ENCODE peak calls at places on chromosome 21, in five cellular contexts. One of them, this sample, is unnamed. For H3K4me1, the result is how much of the 10 kb centered on the place peaks cover.

GRCh38 chr21:35801388-35801787 is 258.9 kb downstream of the SETD4 start:
- DNase-seq in mammary epithelial cell: no peak
- DNase-seq in pancreas: no peak
- DNase-seq in body of pancreas: no peak
- DNase-seq in IMR-90: no peak
- DNase-seq in this sample: no peak

GRCh38 chr21:27359141-27359540 is 392.3 kb upstream of the ADAMTS5 start:
- DNase-seq in mammary epithelial cell: no peak
- DNase-seq in body of pancreas: no peak
- DNase-seq in IMR-90: peak
- DNase-seq in pancreas: no peak
- DNase-seq in this sample: no peak

GRCh38 chr21:34933609-34934345 is 115.3 kb downstream of the RUNX1 start:
- DNase-seq in IMR-90: no peak
- DNase-seq in mammary epithelial cell: no peak
- DNase-seq in body of pancreas: no peak
- DNase-seq in pancreas: no peak
- DNase-seq in this sample: no peak

GRCh38 chr21:20306836-20307235 is 691.4 kb upstream of the NCAM2 start:
- DNase-seq in IMR-90: no peak
- DNase-seq in body of pancreas: no peak
- DNase-seq in mammary epithelial cell: no peak
- DNase-seq in pancreas: no peak
- DNase-seq in this sample: no peak

GRCh38 chr21:43361493-43362296 is 65.2 kb downstream of the SIK1 start:
- DNase-seq in pancreas: no peak
- DNase-seq in body of pancreas: no peak
- DNase-seq in IMR-90: peak
- DNase-seq in mammary epithelial cell: peak
- DNase-seq in this sample: no peak

GRCh38 chr21:34091607-34092006 is 18.2 kb downstream of the MRPS6 start:
- DNase-seq in pancreas: no peak
- DNase-seq in mammary epithelial cell: no peak
- DNase-seq in IMR-90: no peak
- DNase-seq in body of pancreas: no peak
- DNase-seq in this sample: no peak

GRCh38 chr21:29299906-29300546 is 1.3 kb downstream of the BACH1 start:
- DNase-seq in mammary epithelial cell: peak
- DNase-seq in IMR-90: peak
- DNase-seq in pancreas: peak
- DNase-seq in body of pancreas: peak
- DNase-seq in this sample: peak

GRCh38 chr21:29196664-29197052 is 66.2 kb downstream of the MAP3K7CL start:
- DNase-seq in body of pancreas: no peak
- DNase-seq in mammary epithelial cell: no peak
- DNase-seq in pancreas: no peak
- DNase-seq in IMR-90: peak
- DNase-seq in this sample: no peak

GRCh38 chr21:27498025-27498424 is 531.1 kb upstream of the ADAMTS5 start:
- DNase-seq in mammary epithelial cell: peak
- DNase-seq in body of pancreas: no peak
- DNase-seq in IMR-90: peak
- DNase-seq in pancreas: no peak
- DNase-seq in this sample: no peak

GRCh38 chr21:28781602-28782274 is 210.9 kb downstream of the LTN1 start:
- DNase-seq in pancreas: no peak
- DNase-seq in mammary epithelial cell: peak
- DNase-seq in body of pancreas: no peak
- DNase-seq in IMR-90: peak
- DNase-seq in this sample: no peak

DNA sequence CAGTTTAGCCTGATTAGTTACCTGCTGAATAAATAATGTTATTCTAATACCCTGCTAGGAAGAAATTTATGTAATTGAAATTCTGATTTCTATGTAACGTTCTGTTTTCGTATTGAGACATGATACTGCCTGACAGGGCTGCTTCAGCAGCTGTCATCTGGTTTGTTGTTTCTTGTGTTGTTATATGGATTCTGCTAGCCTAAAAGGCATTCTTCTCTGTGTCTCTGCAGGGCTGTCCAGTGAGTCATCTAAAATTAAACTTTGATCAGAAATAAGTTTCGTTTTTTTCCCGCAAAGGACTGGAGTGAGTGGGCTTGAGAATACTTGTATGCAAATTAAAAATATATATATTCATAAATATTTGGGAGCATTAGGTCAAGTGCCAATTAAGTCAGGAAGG is 93.0 kb downstream of the DYRK1A start:
- DNase-seq in body of pancreas: no peak
- DNase-seq in IMR-90: peak
- DNase-seq in mammary epithelial cell: no peak
- DNase-seq in pancreas: no peak
- DNase-seq in this sample: no peak
- H3K4me1 ChIP-seq in body of pancreas: half or more
- H3K4me1 ChIP-seq in IMR-90: under half
- H3K4me1 ChIP-seq in mammary epithelial cell: under half
- H3K4me1 ChIP-seq in pancreas: under half
- H3K4me1 ChIP-seq in this sample: under half

GRCh38 chr21:15442743-15443142 is 287.0 kb upstream of the USP25 start:
- DNase-seq in mammary epithelial cell: no peak
- DNase-seq in pancreas: no peak
- DNase-seq in body of pancreas: no peak
- DNase-seq in IMR-90: no peak
- DNase-seq in this sample: no peak
- H3K4me3 ChIP-seq in mammary epithelial cell: no peak
- H3K4me3 ChIP-seq in pancreas: no peak
- H3K4me3 ChIP-seq in body of pancreas: no peak
- H3K4me3 ChIP-seq in IMR-90: no peak
- H3K4me3 ChIP-seq in this sample: no peak

GRCh38 chr21:31500976-31501375 is 156.9 kb upstream of the TIAM1 start:
- DNase-seq in IMR-90: no peak
- DNase-seq in body of pancreas: no peak
- DNase-seq in pancreas: no peak
- DNase-seq in mammary epithelial cell: no peak
- DNase-seq in this sample: no peak
- H3K27ac ChIP-seq in IMR-90: no peak
- H3K27ac ChIP-seq in body of pancreas: no peak
- H3K27ac ChIP-seq in pancreas: no peak
- H3K27ac ChIP-seq in mammary epithelial cell: no peak
- H3K27ac ChIP-seq in this sample: no peak

GRCh38 chr21:38910390-38911008 is 104.8 kb downstream of the ETS2 start:
- DNase-seq in mammary epithelial cell: peak
- DNase-seq in IMR-90: no peak
- DNase-seq in body of pancreas: peak
- DNase-seq in pancreas: no peak
- DNase-seq in this sample: no peak
- H3K4me1 ChIP-seq in mammary epithelial cell: half or more
- H3K4me1 ChIP-seq in IMR-90: under half
- H3K4me1 ChIP-seq in body of pancreas: half or more
- H3K4me1 ChIP-seq in pancreas: under half
- H3K4me1 ChIP-seq in this sample: under half

DNA sequence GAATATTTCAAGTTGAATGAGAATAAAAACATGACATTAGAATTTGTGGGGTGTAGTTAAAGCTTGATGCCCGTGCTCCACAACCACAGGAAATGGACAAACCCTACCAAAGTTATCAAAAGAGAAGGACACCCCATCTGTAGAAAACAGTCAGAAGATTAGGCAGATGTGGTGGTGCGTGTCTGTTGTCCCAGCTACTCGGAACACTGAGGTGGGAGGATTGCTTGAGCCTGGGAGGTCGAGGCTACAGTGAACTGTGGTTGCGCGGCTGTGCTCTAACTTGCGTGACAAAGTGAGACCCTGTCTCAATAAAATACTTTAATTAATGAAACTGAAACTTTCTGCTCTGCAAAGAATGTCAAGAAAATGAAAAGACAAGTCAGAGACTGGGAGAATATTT is 1.5 kb upstream of the SPATC1L start:
- DNase-seq in body of pancreas: no peak
- DNase-seq in mammary epithelial cell: no peak
- DNase-seq in IMR-90: no peak
- DNase-seq in pancreas: no peak
- DNase-seq in this sample: no peak
- H3K4me3 ChIP-seq in body of pancreas: no peak
- H3K4me3 ChIP-seq in mammary epithelial cell: peak
- H3K4me3 ChIP-seq in IMR-90: no peak
- H3K4me3 ChIP-seq in pancreas: no peak
- H3K4me3 ChIP-seq in this sample: no peak

DNA sequence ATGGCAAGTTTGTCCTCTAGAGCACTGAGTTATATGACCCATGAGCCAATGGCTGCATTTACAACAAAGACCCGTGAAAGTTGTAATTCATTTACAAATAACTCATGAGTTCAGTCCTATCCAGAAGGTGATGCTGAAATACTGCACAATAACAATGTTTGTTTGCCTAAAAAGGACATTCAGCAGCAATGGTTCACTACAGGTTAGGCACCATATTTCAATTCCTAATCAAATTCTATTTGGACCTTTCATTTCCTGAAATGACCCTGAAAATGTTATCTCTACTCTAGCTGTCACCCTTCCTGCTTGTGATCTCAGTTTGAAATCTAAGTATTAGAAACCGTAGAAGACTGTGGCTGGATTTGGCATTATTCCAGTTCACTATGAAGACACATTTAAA is 191.2 kb upstream of the SAMSN1 start:
- DNase-seq in mammary epithelial cell: no peak
- DNase-seq in body of pancreas: no peak
- DNase-seq in pancreas: no peak
- DNase-seq in IMR-90: no peak
- DNase-seq in this sample: no peak
- H3K27ac ChIP-seq in mammary epithelial cell: no peak
- H3K27ac ChIP-seq in body of pancreas: no peak
- H3K27ac ChIP-seq in pancreas: no peak
- H3K27ac ChIP-seq in IMR-90: no peak
- H3K27ac ChIP-seq in this sample: no peak

GRCh38 chr21:25670726-25671125 is 31.7 kb downstream of the JAM2 start:
- DNase-seq in pancreas: no peak
- DNase-seq in IMR-90: peak
- DNase-seq in body of pancreas: no peak
- DNase-seq in mammary epithelial cell: peak
- DNase-seq in this sample: no peak
- H3K4me1 ChIP-seq in pancreas: under half
- H3K4me1 ChIP-seq in IMR-90: under half
- H3K4me1 ChIP-seq in body of pancreas: under half
- H3K4me1 ChIP-seq in mammary epithelial cell: under half
- H3K4me1 ChIP-seq in this sample: under half

DNA sequence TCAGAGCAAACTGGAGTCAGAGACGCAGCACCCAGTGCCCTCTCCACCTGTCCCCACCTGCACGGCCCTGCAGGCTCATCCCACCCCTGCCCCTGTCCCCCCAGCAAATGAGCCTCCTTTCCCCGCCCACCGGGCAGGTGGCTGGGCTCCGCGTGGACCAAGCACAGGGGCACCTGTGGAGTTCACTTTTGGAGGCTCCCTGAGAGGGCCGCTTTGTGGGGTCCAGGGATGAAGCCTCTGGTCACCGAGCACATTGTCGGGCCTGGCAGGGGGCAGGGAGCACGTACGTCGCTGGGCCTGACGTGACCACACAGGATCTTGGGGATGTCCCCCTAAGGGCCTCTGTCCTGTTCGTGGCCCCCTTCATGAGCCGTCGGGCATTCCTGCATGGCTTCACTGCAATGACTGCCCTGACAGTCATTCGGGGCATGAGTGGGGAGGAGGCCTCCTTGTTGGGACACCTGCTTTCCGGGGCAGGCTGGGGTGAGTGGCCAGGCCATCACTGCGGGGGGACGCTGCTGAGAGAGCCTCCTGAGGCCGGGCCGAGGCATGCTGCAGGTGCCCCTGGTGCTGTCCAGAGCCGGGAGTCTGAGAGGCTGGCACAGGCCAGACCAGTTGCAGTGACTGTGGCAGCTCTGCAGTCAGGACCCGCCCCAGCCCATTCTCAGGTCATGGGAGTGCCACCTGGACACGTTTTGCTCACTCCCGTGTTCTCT is 19.7 kb downstream of the SLX9 start:
- DNase-seq in IMR-90: no peak
- DNase-seq in body of pancreas: no peak
- DNase-seq in pancreas: peak
- DNase-seq in mammary epithelial cell: no peak
- DNase-seq in this sample: no peak
- H3K4me3 ChIP-seq in IMR-90: no peak
- H3K4me3 ChIP-seq in body of pancreas: no peak
- H3K4me3 ChIP-seq in pancreas: no peak
- H3K4me3 ChIP-seq in mammary epithelial cell: no peak
- H3K4me3 ChIP-seq in this sample: no peak

GRCh38 chr21:41632748-41633475 is 125.0 kb upstream of the TMPRSS2 start:
- DNase-seq in pancreas: no peak
- DNase-seq in body of pancreas: peak
- DNase-seq in mammary epithelial cell: no peak
- DNase-seq in IMR-90: no peak
- DNase-seq in this sample: no peak
- H3K27ac ChIP-seq in pancreas: no peak
- H3K27ac ChIP-seq in body of pancreas: no peak
- H3K27ac ChIP-seq in mammary epithelial cell: peak
- H3K27ac ChIP-seq in IMR-90: no peak
- H3K27ac ChIP-seq in this sample: no peak

This sample was measured in right lobe of liver.